ENCODE peak calls at places on chromosomes 3 and 15, in nine cellular contexts. R is lung microvascular endothelial cell; A is EL; V is activated T-helper 1 cell treated with Interleukin-2 at 50 U/mL for 16 hours; I is stimulated activated CD8-positive, alpha-beta memory T cell treated with anti-CD3 and anti-CD28 coated beads, Interleukin-2, amount 100 ng/mL, for 48 hours; J is islet precursor cell; W is NCI-H2081; F is ACHN; K is HCT116. Q is an unnamed sample.
A peak's percentile ranks its signal among the peaks of the same experiment; 100 is the strongest.

GRCh38 chr15:66729339-66729951 is 27.4 kb downstream of the SMAD6 start:
- DNase-seq in R (peak; percentile 34), A (peak; percentile 30), V (no peak), I (no peak), J (peak; percentile 70), W (no peak), F (no peak), K (no peak), Q (no peak)

GRCh38 chr15:49675051-49675450 is 54.2 kb downstream of the DTWD1 start:
- DNase-seq in R (peak; percentile 77), A (peak; percentile 80), V (no peak), I (no peak), J (no peak), W (peak; percentile 4), F (no peak), K (no peak), Q (peak; percentile 76)

GRCh38 chr3:72345980-72346379 is 502.3 kb downstream of the SHQ1 start:
- DNase-seq in R (no peak), A (no peak), V (no peak), I (no peak), J (no peak), W (no peak), F (no peak), K (no peak), Q (no peak)

GRCh38 chr3:147393261-147393964 is 12.9 kb downstream of the ZIC4 start:
- DNase-seq in R (no peak), A (peak; percentile 78), V (no peak), I (no peak), J (peak; percentile 84), W (peak; percentile 55), F (no peak), K (no peak), Q (no peak)

GRCh38 chr15:65869954-65870871 is 922 bp downstream of the RAB11A start:
- DNase-seq in R (peak; percentile 80), A (peak; percentile 54), V (no peak), I (no peak), J (peak; percentile 77), W (peak; percentile 68), F (peak; percentile 40), K (no peak), Q (no peak)

GRCh38 chr3:12115846-12116245 is 42.9 kb downstream of the TIMP4 start:
- DNase-seq in R (no peak), A (no peak), V (no peak), I (no peak), J (no peak), W (no peak), F (no peak), K (no peak), Q (no peak)

GRCh38 chr3:151561878-151562277 is 101.0 kb upstream of the IGSF10 start:
- DNase-seq in R (no peak), A (no peak), V (no peak), I (no peak), J (no peak), W (no peak), F (no peak), K (no peak), Q (no peak)

GRCh38 chr3:42118762-42119361 is 27.7 kb downstream of the TRAK1 start:
- DNase-seq in R (peak; percentile 76), A (peak; percentile 43), V (no peak), I (no peak), J (peak; percentile 85), W (no peak), F (peak; percentile 51), K (peak; percentile 47), Q (no peak)

GRCh38 chr3:107024481-107025153 is 352.6 kb upstream of the CCDC54 start:
- DNase-seq in R (no peak), A (peak; percentile 16), V (no peak), I (no peak), J (no peak), W (no peak), F (no peak), K (no peak), Q (peak; percentile 65)

Q was measured in GM04504.